ENCODE peak calls at places on chromosomes 1 and 21, in eight cellular contexts. I is spleen, Y is HepG2, R is GM23248, O is astrocyte of the spinal cord, B is psoas muscle, H is ovary, E is right cardiac atrium. M is an unnamed sample.

GRCh38 chr1:183304466-183305122 is 113.6 kb downstream of the NMNAT2 start:
- DNase-seq in I (no peak), Y (no peak), H (no peak), O (no peak), E (no peak), R (no peak), B (no peak), M (peak)

GRCh38 chr1:100631015-100631521 is 88.5 kb upstream of the VCAM1 start:
- DNase-seq in O (peak), B (no peak), R (peak), Y (no peak), I (no peak), E (no peak), H (no peak), M (peak)

GRCh38 chr1:118340928-118341905 is 156.2 kb upstream of the SPAG17 start:
- DNase-seq in I (no peak), H (no peak), E (no peak), B (no peak), O (no peak), R (peak), Y (no peak), M (no peak)

GRCh38 chr1:150508982-150509381 is 1.1 kb downstream of the ECM1 start:
- DNase-seq in R (peak), I (peak), O (no peak), B (no peak), H (no peak), E (no peak), Y (no peak), M (no peak)

GRCh38 chr1:86258106-86258505 is 101.5 kb upstream of the COL24A1 start:
- DNase-seq in H (no peak), R (peak), Y (no peak), O (peak), B (no peak), E (no peak), I (no peak), M (no peak)

GRCh38 chr1:1092149-1092855 is 18.2 kb upstream of the RNF223 start:
- DNase-seq in R (no peak), I (peak), Y (no peak), H (peak), B (peak), E (peak), O (no peak), M (no peak)

GRCh38 chr1:81509619-81510018 is 291.1 kb upstream of the ADGRL2 start:
- DNase-seq in H (no peak), B (no peak), Y (no peak), O (no peak), E (no peak), I (no peak), R (no peak), M (no peak)

GRCh38 chr1:19793360-19794046 is 6.2 kb downstream of the TMCO4 start:
- DNase-seq in I (no peak), H (no peak), B (no peak), R (no peak), O (no peak), E (no peak), Y (no peak), M (no peak)

GRCh38 chr1:206672844-206673758 is 11.6 kb upstream of the MAPKAPK2 start:
- DNase-seq in B (no peak), R (no peak), Y (no peak), H (no peak), I (no peak), E (peak), O (peak), M (no peak)

GRCh38 chr1:7526867-7527732 is 244.0 kb upstream of the VAMP3 start:
- DNase-seq in I (peak), O (peak), H (no peak), B (no peak), Y (no peak), R (peak), E (no peak), M (no peak)

GRCh38 chr1:110524311-110525249 is 5.6 kb upstream of the KCNA10 start:
- DNase-seq in H (no peak), I (no peak), R (peak), Y (peak), O (peak), E (no peak), B (no peak), M (peak)

GRCh38 chr1:32972814-32973428 is 8.3 kb upstream of the RNF19B start:
- DNase-seq in H (peak), B (peak), O (peak), I (peak), E (peak), R (peak), Y (no peak), M (peak)

GRCh38 chr1:23422313-23422877 is 2.2 kb downstream of the TCEA3 start:
- DNase-seq in Y (no peak), O (peak), R (peak), H (peak), I (peak), E (peak), B (peak), M (peak)

GRCh38 chr21:38957575-38958340 is 152.0 kb downstream of the ETS2 start:
- DNase-seq in H (no peak), R (no peak), B (no peak), E (no peak), O (no peak), I (no peak), Y (no peak), M (no peak)

GRCh38 chr21:45460611-45461368 is 55.8 kb downstream of the COL18A1 start:
- DNase-seq in H (no peak), E (no peak), B (no peak), Y (peak), R (peak), I (no peak), O (peak), M (no peak)

GRCh38 chr21:35619184-35619583 is 441.1 kb downstream of the SETD4 start:
- DNase-seq in E (no peak), H (no peak), R (peak), I (no peak), O (peak), B (no peak), Y (no peak), M (no peak)

GRCh38 chr1:32893198-32894018 is 7.1 kb downstream of the HPCA start:
- DNase-seq in Y (no peak), E (peak), R (peak), O (peak), B (peak), I (peak), H (peak), M (no peak)

GRCh38 chr1:233075045-233075444 is 124.6 kb downstream of the NTPCR start:
- DNase-seq in I (no peak), Y (no peak), O (peak), E (no peak), B (no peak), H (no peak), R (peak), M (no peak)

GRCh38 chr21:45988366-45989347 is 7.1 kb downstream of the COL6A1 start:
- DNase-seq in Y (no peak), O (no peak), H (peak), B (no peak), I (peak), R (no peak), E (peak), M (no peak)

GRCh38 chr1:248625971-248626370 is 8.9 kb downstream of the OR2T11 start:
- DNase-seq in R (no peak), B (no peak), O (no peak), H (no peak), I (no peak), Y (no peak), E (no peak), M (no peak)

GRCh38 chr1:32954183-32954582 is 10.4 kb downstream of the RNF19B start:
- DNase-seq in B (no peak), R (peak), I (no peak), O (no peak), Y (no peak), H (no peak), E (no peak), M (no peak)

GRCh38 chr1:51518033-51518729 is 885 bp downstream of the EPS15 start:
- DNase-seq in E (peak), Y (peak), H (peak), B (peak), R (peak), I (peak), O (no peak), M (peak)

GRCh38 chr1:230303822-230304221 is 122.3 kb downstream of the PGBD5 start:
- DNase-seq in H (no peak), I (no peak), R (peak), Y (no peak), O (no peak), B (no peak), E (no peak), M (no peak)

GRCh38 chr1:226047495-226047894 is 15.0 kb upstream of the H3-3A start:
- DNase-seq in E (no peak), H (peak), B (no peak), O (peak), I (no peak), R (peak), Y (peak), M (no peak)

GRCh38 chr1:90335566-90335965 is 340.7 kb downstream of the ZNF326 start:
- DNase-seq in O (peak), R (no peak), B (no peak), H (no peak), I (no peak), E (no peak), Y (no peak), M (no peak)

GRCh38 chr21:41847066-41847804 is 31.9 kb downstream of the PRDM15 start:
- DNase-seq in B (no peak), Y (no peak), I (peak), O (peak), H (no peak), E (no peak), R (peak), M (no peak)

GRCh38 chr1:25810341-25811299 is 9.1 kb upstream of the MTFR1L start:
- DNase-seq in E (peak), B (peak), I (peak), O (peak), H (peak), Y (peak), R (peak), M (peak)

GRCh38 chr1:201989354-201990128 is 7.1 kb downstream of the RNPEP start:
- DNase-seq in H (peak), R (no peak), Y (no peak), E (no peak), I (peak), O (no peak), B (no peak), M (no peak)

GRCh38 chr1:40384413-40384762 is 10.9 kb downstream of the SMAP2 start:
- DNase-seq in H (no peak), Y (peak), E (no peak), B (no peak), R (no peak), O (no peak), I (no peak), M (no peak)

GRCh38 chr1:216207154-216207553 is 216.1 kb downstream of the USH2A start:
- DNase-seq in I (no peak), H (no peak), R (no peak), O (no peak), E (no peak), Y (peak), B (no peak), M (no peak)

GRCh38 chr1:103362348-103363007 is 163.0 kb upstream of the RNPC3 start:
- DNase-seq in I (no peak), H (no peak), Y (no peak), B (no peak), E (no peak), O (no peak), R (no peak), M (no peak)

GRCh38 chr1:9317072-9317471 is 24.4 kb downstream of the SPSB1 start:
- DNase-seq in I (no peak), B (no peak), R (no peak), H (no peak), Y (no peak), E (no peak), O (no peak), M (no peak)

GRCh38 chr21:22993144-22993543 is 1994.9 kb downstream of the NCAM2 start:
- DNase-seq in O (no peak), Y (no peak), H (no peak), B (no peak), E (no peak), R (no peak), I (no peak), M (no peak)

GRCh38 chr1:150563340-150564038 is 14.3 kb downstream of the ADAMTSL4 start:
- DNase-seq in E (peak), R (peak), Y (no peak), I (peak), H (no peak), B (no peak), O (peak), M (no peak)

GRCh38 chr1:32900371-32900955 is 726 bp downstream of the TMEM54 start:
- DNase-seq in I (peak), B (no peak), Y (no peak), E (peak), R (no peak), H (peak), O (no peak), M (no peak)

GRCh38 chr21:42736646-42737350 is 83.4 kb downstream of the PDE9A start:
- DNase-seq in E (no peak), Y (no peak), B (no peak), I (no peak), O (no peak), H (peak), R (no peak), M (no peak)

GRCh38 chr1:23156940-23157339 is 11.7 kb downstream of the LUZP1 start:
- DNase-seq in R (no peak), I (no peak), B (no peak), Y (no peak), E (no peak), H (no peak), O (no peak), M (no peak)

GRCh38 chr21:33884361-33885157 is 31.0 kb downstream of the ATP5PO start:
- DNase-seq in B (no peak), O (peak), E (no peak), R (peak), I (no peak), H (no peak), Y (no peak), M (no peak)

GRCh38 chr1:107142370-107142668 is 1.5 kb downstream of the NTNG1 start:
- DNase-seq in O (no peak), H (no peak), R (no peak), Y (no peak), I (no peak), B (no peak), E (no peak), M (no peak)

GRCh38 chr1:188937965-188938551 is 1539.6 kb downstream of the BRINP3 start:
- DNase-seq in O (peak), R (no peak), B (no peak), Y (no peak), H (no peak), E (no peak), I (no peak), M (no peak)

GRCh38 chr1:188941986-188942385 is 1535.7 kb downstream of the BRINP3 start:
- DNase-seq in I (no peak), R (no peak), B (no peak), E (no peak), H (no peak), O (no peak), Y (no peak), M (no peak)
- H3K4me3 ChIP-seq in I (no peak), R (no peak), B (no peak), E (no peak), H (no peak), O (no peak), Y (no peak), M (no peak)

DNA sequence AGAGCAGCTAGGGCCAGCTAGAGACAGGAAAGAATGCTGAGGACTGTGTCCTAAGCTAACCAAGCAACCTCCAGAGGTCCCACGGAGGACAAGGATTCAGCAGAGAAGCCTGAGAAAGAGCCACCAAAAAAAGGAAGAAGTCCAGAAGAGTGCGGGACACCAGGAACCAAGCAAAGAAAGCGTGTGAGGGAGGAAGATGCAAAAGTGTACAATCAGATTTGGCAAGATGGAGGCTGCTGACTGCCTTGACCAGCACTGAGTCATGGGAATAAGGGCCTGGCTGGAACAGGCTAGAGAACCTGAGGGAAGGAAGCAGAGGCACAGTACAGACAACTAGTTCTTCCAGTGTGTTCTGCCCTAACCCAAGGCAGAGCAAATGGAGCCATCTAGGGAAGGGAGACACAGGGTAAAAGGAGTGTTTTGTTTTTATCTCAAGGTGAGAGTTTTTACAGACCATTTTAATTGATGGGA is 18.5 kb downstream of the TP53BP2 start:
- DNase-seq in E (no peak), R (peak), H (no peak), Y (no peak), B (no peak), O (no peak), I (no peak), M (no peak)
- H3K4me3 ChIP-seq in E (no peak), R (no peak), H (no peak), Y (no peak), B (no peak), O (no peak), I (no peak), M (no peak)

DNA sequence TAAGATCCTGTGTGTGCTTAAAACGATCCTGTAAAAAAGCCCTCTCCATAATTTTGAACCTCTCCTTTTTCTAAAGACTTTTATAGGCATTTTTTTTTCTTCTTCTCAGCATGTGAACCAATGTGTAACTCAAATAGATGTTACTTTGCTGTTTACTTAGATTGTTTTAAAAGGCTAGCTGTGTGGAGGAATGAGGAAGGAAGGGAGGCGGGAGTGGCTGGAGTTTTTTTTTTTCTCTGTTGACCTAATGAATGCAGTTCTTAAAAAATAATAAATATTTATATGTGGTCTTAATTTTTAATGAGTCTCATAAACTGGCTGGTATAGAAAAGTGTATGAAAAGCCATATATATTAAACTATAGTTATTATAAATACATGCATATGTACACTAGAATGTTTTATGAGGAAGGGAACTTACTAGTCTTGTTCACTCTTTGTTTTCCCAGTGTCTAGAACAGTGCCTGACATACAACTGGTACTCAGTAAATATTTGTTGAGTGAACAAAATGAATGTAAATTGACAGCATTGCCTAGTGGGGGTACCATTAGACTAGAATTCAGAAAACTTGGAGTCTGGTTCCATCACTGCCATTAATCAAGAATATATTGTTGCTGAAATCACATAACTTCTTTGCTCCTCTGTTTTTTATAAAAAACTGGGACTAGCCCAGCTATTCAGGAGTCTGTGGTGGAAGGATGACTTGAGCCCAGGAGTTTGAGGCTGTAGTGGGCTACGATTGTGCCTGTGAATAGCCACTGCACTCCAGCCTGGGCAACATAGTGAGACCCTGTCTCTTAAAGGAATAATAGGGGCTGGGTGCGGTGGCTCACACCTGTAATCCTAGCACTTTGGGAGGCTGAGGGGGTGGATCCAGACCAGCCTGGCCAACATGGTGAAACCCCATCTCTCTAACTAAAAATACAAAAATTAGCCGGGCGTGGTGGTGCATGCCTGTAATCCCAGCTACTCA is 51.0 kb downstream of the NFIA start:
- DNase-seq in E (no peak), R (no peak), B (no peak), H (no peak), O (peak), Y (no peak), I (no peak), M (no peak)
- H3K4me3 ChIP-seq in E (peak), R (no peak), B (peak), H (no peak), O (no peak), Y (no peak), I (no peak), M (no peak)

GRCh38 chr1:62038594-62039284 is 155.9 kb upstream of the L1TD1 start:
- DNase-seq in B (no peak), R (no peak), E (no peak), I (no peak), Y (peak), H (no peak), O (no peak), M (no peak)
- H3K4me3 ChIP-seq in B (no peak), R (no peak), E (no peak), I (no peak), Y (no peak), H (no peak), O (no peak), M (no peak)

DNA sequence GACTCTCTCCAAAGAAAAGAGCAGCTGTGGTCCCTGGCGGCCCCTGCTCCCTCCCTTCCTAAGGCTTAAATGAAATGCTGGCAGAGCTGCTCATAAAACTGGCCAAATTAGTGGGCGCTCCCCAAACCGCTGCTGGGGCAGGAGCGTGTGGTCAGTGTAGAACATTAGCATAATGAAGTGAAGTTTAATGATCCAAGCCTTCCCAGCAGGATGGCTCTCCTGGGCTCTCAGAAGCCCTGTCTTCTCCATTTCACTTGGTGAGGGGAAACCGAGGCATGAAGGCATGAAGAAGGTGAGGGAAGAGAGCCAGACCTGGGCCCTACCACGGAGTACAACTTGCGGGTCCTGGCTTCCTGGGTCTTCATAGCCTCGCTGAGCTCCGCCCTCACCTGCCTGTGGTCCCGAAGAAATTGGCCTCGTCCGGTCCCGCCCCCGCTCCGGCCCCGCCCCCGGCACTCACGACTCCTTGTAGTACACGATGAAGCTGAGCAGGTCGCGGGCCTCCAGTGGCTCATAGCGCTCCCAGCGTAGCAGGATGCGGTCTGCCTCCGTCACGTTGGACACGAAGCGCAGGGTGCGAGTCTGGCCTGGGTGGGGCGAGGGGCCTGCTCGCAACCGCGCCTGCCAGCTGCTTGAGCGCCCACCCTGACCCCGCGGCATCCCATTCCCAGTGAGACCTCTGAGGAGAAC is 10.3 kb downstream of the INSRR start:
- DNase-seq in O (peak), E (peak), R (peak), H (no peak), I (peak), B (no peak), Y (no peak), M (peak)
- H3K4me3 ChIP-seq in O (no peak), E (no peak), R (no peak), H (no peak), I (no peak), B (no peak), Y (no peak), M (no peak)

DNA sequence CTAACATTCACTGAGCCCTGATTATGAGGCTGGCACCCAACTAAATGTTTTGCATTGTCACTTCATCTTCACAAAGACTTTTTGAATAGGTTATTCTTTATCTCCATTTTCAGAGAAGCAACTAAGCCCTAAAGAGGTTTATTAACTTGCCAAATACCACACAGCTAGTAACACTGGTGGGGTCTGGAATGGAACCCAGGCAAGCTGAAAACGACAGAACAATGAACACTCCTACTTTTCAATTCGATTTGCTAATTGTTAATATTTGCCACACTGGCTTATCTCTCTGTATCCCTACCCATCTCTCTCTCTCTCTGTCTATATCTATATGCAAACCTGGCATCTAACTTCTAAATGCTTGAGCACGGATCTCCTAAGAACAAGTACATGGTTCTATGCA is 40.6 kb downstream of the MRPL39 start:
- DNase-seq in O (no peak), R (no peak), I (no peak), Y (no peak), B (no peak), E (no peak), H (no peak), M (no peak)
- H3K4me3 ChIP-seq in O (no peak), R (no peak), I (no peak), Y (no peak), B (no peak), E (no peak), H (no peak), M (no peak)

GRCh38 chr1:54882483-54882882 is 4.5 kb downstream of the DHCR24 start:
- DNase-seq in O (no peak), B (no peak), Y (peak), R (peak), I (no peak), H (no peak), E (no peak), M (no peak)
- H3K4me3 ChIP-seq in O (no peak), B (no peak), Y (no peak), R (no peak), I (no peak), H (no peak), E (no peak), M (no peak)